ENCODE peak calls at places on chromosomes 16 and 17, in nine cellular contexts. B is NCI-H1105 treated with DMSO at 0.1 percent for 48 hours; L is CD8-positive, alpha-beta memory T cell; O is lower leg skin; Y is stimulated activated CD8-positive, alpha-beta memory T cell treated with anti-CD3 and anti-CD28 coated beads, Interleukin-7, amount 100 ng/mL, for 1 hour; Q is neural progenitor cell; D is activated CD8-positive, alpha-beta T cell treated with anti-CD3 and anti-CD28 coated beads for 36 hours; K is caudate nucleus; Z is activated CD4-positive, alpha-beta memory T cell treated with anti-CD3 and anti-CD28 coated beads for 36 hours. H is an unnamed sample.

GRCh38 chr16:11202260-11203091 is 53.5 kb downstream of the SOCS1 start:
- DNase-seq in L (no peak), Y (no peak), B (no peak), Q (peak), O (no peak), K (no peak), Z (no peak), D (no peak), H (no peak)

GRCh38 chr16:74738134-74738541 is 36.5 kb downstream of the FA2H start:
- DNase-seq in K (no peak), Y (no peak), O (no peak), B (no peak), Z (no peak), L (no peak), D (no peak), Q (peak), H (peak)

GRCh38 chr16:10878644-10879498 is 1.9 kb downstream of the CIITA start:
- DNase-seq in O (peak), B (no peak), Q (peak), K (no peak), Y (no peak), Z (peak), D (peak), L (no peak), H (peak)

GRCh38 chr17:72665841-72666518 is 426.5 kb downstream of the SLC39A11 start:
- DNase-seq in Q (no peak), O (no peak), D (no peak), Z (no peak), L (no peak), B (no peak), Y (no peak), K (no peak), H (no peak)

GRCh38 chr17:64095144-64095882 is 34.6 kb downstream of the ERN1 start:
- DNase-seq in D (no peak), Z (peak), Y (no peak), L (no peak), O (no peak), Q (no peak), K (peak), B (peak), H (peak)

GRCh38 chr17:81720267-81721071 is 8.4 kb downstream of the SLC25A10 start:
- DNase-seq in Y (no peak), Z (no peak), O (no peak), Q (no peak), K (no peak), B (no peak), L (no peak), D (no peak), H (no peak)

GRCh38 chr17:55263565-55264272 is 1.0 kb upstream of the HLF start:
- DNase-seq in O (no peak), D (no peak), Y (no peak), K (no peak), Z (peak), L (no peak), Q (peak), B (no peak), H (no peak)

GRCh38 chr17:47227862-47228261 is 18.7 kb downstream of the MYL4 start:
- DNase-seq in B (no peak), Z (no peak), Y (no peak), K (no peak), D (no peak), O (peak), L (no peak), Q (no peak), H (no peak)

H was measured in MCF 10A.